ENCODE peak calls at places on chromosomes 4 and X, in eight cellular contexts. X is hepatocyte; L is left ventricle myocardium inferior; I is brain microvascular endothelial cell; U is ovary; Y is CD8-positive, alpha-beta T cell; F is mammary epithelial cell; A is PC-3. T is an unnamed sample. For H3K36me3, the result is how much of the 10 kb centered on the place peaks cover.

GRCh38 chr4:127528302-127528701 is 104.5 kb upstream of the INTU start:
- DNase-seq in X (no peak), L (no peak), I (no peak), U (no peak), Y (no peak), F (no peak), A (no peak), T (no peak)

GRCh38 chrX:95076449-95076848 is 1402.4 kb downstream of the FAM133A start:
- DNase-seq in X (peak), L (no peak), I (peak), U (no peak), Y (no peak), F (peak), A (peak), T (no peak)

GRCh38 chr4:54516556-54517215 is 141.1 kb upstream of the KIT start:
- DNase-seq in X (no peak), L (peak), I (no peak), U (no peak), Y (no peak), F (no peak), A (no peak), T (no peak)

GRCh38 chrX:44474410-44474809 is 68.2 kb downstream of the FUNDC1 start:
- DNase-seq in X (no peak), L (no peak), I (no peak), U (no peak), Y (no peak), F (peak), A (peak), T (no peak)

GRCh38 chrX:132433001-132433400 is 55.8 kb downstream of the MBNL3 start:
- DNase-seq in X (no peak), L (no peak), I (no peak), U (no peak), Y (no peak), F (no peak), A (no peak), T (no peak)

GRCh38 chr4:118817178-118817930 is 18.6 kb downstream of the SEC24D start:
- DNase-seq in X (no peak), L (no peak), I (no peak), U (no peak), Y (no peak), F (no peak), A (no peak), T (no peak)

GRCh38 chrX:135639066-135639815 is 74.2 kb upstream of the CT45A1 start:
- DNase-seq in X (no peak), L (no peak), I (no peak), U (no peak), Y (no peak), F (no peak), A (no peak), T (no peak)

GRCh38 chr4:86092684-86093083 is 267.2 kb downstream of the MAPK10 start:
- DNase-seq in X (no peak), L (no peak), I (peak), U (no peak), Y (no peak), F (peak), A (peak), T (no peak)

GRCh38 chr4:81756973-81757372 is 285.3 kb upstream of the RASGEF1B start:
- DNase-seq in X (no peak), L (no peak), I (no peak), U (no peak), Y (no peak), F (no peak), A (no peak), T (no peak)

GRCh38 chrX:57121162-57121741 is at the start of gene SPIN2B:
- DNase-seq in X (peak), L (peak), I (peak), U (peak), Y (peak), F (peak), A (peak), T (peak)

GRCh38 chrX:119605739-119606507 is at the start of gene NKRF:
- DNase-seq in X (peak), L (peak), I (peak), U (peak), Y (peak), F (peak), A (peak), T (peak)

GRCh38 chr4:130099159-130099558 is 1003.2 kb downstream of the C4orf33 start:
- DNase-seq in X (no peak), L (no peak), I (no peak), U (no peak), Y (no peak), F (no peak), A (no peak), T (no peak)

GRCh38 chr4:70868778-70869177 is 29.1 kb upstream of the GRSF1 start:
- DNase-seq in X (no peak), L (no peak), I (no peak), U (no peak), Y (no peak), F (no peak), A (no peak), T (no peak)

GRCh38 chrX:107542500-107542899 is 85.8 kb upstream of the PRPS1 start:
- DNase-seq in X (peak), L (no peak), I (peak), U (no peak), Y (no peak), F (peak), A (peak), T (no peak)

GRCh38 chr4:138567696-138568095 is 325.5 kb upstream of the SLC7A11 start:
- DNase-seq in X (no peak), L (no peak), I (peak), U (no peak), Y (no peak), F (no peak), A (no peak), T (no peak)

GRCh38 chr4:152970102-152970820 is 34.1 kb downstream of the FHDC1 start:
- DNase-seq in X (no peak), L (no peak), I (no peak), U (no peak), Y (no peak), F (peak), A (peak), T (no peak)

GRCh38 chrX:48919360-48919821 is 567 bp upstream of the PIM2 start:
- DNase-seq in X (no peak), L (no peak), I (no peak), U (peak), Y (peak), F (no peak), A (no peak), T (no peak)

GRCh38 chrX:127570276-127570675 is 481.9 kb downstream of the ACTRT1 start:
- DNase-seq in X (no peak), L (no peak), I (no peak), U (no peak), Y (no peak), F (no peak), A (no peak), T (no peak)

GRCh38 chr4:98976716-98977115 is 18.8 kb upstream of the METAP1 start:
- DNase-seq in X (no peak), L (no peak), I (peak), U (no peak), Y (no peak), F (peak), A (peak), T (no peak)

GRCh38 chr4:76943790-76944189 is 5.8 kb upstream of the SEPTIN11 start:
- DNase-seq in X (no peak), L (no peak), I (no peak), U (no peak), Y (no peak), F (no peak), A (no peak), T (peak)

GRCh38 chr4:42927946-42928345 is 35.4 kb downstream of the GRXCR1 start:
- DNase-seq in X (peak), L (no peak), I (no peak), U (no peak), Y (no peak), F (no peak), A (peak), T (no peak)

GRCh38 chrX:54825716-54826428 is 18.3 kb downstream of the MAGED2 start:
- DNase-seq in X (no peak), L (no peak), I (no peak), U (no peak), Y (no peak), F (peak), A (peak), T (no peak)

GRCh38 chr4:124854968-124855367 is 142.4 kb upstream of the ANKRD50 start:
- DNase-seq in X (no peak), L (no peak), I (peak), U (no peak), Y (no peak), F (peak), A (no peak), T (no peak)

GRCh38 chr4:74845834-74846233 is 51.5 kb upstream of the BTC start:
- DNase-seq in X (no peak), L (no peak), I (no peak), U (no peak), Y (no peak), F (peak), A (no peak), T (no peak)

GRCh38 chrX:37543324-37543723 is 28.1 kb upstream of the LANCL3 start:
- DNase-seq in X (no peak), L (no peak), I (no peak), U (no peak), Y (no peak), F (no peak), A (no peak), T (no peak)

GRCh38 chr4:179225594-179225993 is 1783.4 kb upstream of the AGA start:
- DNase-seq in X (no peak), L (no peak), I (no peak), U (no peak), Y (no peak), F (no peak), A (peak), T (no peak)

GRCh38 chrX:153769865-153770605 is 6.0 kb downstream of the PLXNB3 start:
- DNase-seq in X (no peak), L (no peak), I (no peak), U (peak), Y (no peak), F (no peak), A (no peak), T (peak)

GRCh38 chrX:36431819-36432218 is 512.3 kb downstream of the CFAP47 start:
- DNase-seq in X (peak), L (no peak), I (peak), U (no peak), Y (no peak), F (peak), A (peak), T (no peak)

GRCh38 chrX:133366735-133367134 is 48.6 kb downstream of the GPC4 start:
- DNase-seq in X (no peak), L (no peak), I (no peak), U (no peak), Y (no peak), F (no peak), A (no peak), T (no peak)

GRCh38 chr4:115873048-115873447 is 759.6 kb upstream of the NDST4 start:
- DNase-seq in X (no peak), L (no peak), I (no peak), U (no peak), Y (no peak), F (no peak), A (no peak), T (no peak)

GRCh38 chr4:115866364-115866896 is 753.0 kb upstream of the NDST4 start:
- DNase-seq in X (no peak), L (no peak), I (no peak), U (no peak), Y (no peak), F (no peak), A (no peak), T (no peak)

DNA sequence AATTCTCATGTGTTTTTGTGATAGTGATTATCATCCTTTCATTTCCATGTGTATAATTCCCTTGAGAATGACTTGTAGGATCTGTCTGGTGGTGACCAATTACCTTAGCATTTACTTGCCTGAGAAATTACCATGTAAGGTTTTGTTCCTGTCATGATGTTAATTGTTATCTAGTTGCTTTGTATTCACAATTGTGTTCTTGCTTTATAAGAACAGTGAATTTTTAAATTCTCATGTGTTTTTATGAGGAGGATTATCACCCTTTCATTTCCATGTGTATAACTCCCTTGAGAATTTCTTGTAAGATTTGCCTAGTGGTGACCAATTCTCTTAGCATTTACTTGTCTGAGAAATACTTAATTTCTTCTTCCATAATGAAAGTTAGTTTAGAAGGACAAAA is 758.2 kb upstream of the NDST4 start:
- DNase-seq in X (no peak), L (no peak), I (no peak), U (no peak), Y (no peak), F (no peak), A (no peak), T (no peak)
- H3K36me3 ChIP-seq in X (under half), L (under half), I (under half), U (under half), Y (under half), F (under half), A (under half), T (under half)

DNA sequence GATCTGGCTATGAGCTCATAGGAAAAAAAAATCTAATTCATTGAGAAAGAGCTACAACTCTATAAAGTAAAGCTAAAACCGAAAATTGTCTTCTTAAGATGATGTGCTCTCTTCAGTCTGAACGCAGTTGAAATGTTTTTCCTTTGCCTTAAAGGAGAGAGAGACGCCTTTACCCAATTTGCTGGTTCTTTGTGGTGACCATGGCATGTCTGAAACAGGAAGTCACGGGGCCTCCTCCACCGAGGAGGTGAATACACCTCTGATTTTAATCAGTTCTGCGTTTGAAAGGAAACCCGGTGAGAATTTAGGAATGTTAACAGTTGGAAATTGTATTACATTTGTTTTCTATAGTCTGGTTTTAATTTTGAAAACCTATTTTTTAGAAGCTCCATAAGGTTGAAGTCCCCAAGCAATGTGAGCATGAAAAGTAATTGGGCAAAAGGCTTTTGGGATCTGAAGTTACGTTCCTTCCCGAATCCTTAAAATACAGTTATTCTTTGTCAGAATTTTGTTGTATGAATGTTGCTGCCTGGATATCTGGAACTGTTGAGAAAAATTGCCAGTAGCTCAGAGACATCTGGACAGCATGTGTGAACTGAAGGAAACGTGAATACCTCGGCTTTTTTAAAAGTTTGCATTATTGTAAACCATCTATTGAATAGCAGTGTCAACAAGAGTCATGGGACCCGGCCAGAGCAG is 9.8 kb downstream of the PIGG start:
- DNase-seq in X (no peak), L (no peak), I (no peak), U (no peak), Y (no peak), F (no peak), A (no peak), T (no peak)
- H3K36me3 ChIP-seq in X (under half), L (half or more), I (under half), U (under half), Y (under half), F (under half), A (under half), T (half or more)

GRCh38 chr4:36013206-36013605 is 231.1 kb downstream of the ARAP2 start:
- DNase-seq in X (no peak), L (no peak), I (no peak), U (no peak), Y (no peak), F (no peak), A (no peak), T (no peak)

GRCh38 chr4:36011381-36011780 is 232.9 kb downstream of the ARAP2 start:
- DNase-seq in X (no peak), L (no peak), I (no peak), U (no peak), Y (no peak), F (no peak), A (no peak), T (no peak)

GRCh38 chr4:36006226-36006625 is 238.1 kb downstream of the ARAP2 start:
- DNase-seq in X (no peak), L (no peak), I (no peak), U (no peak), Y (no peak), F (peak), A (peak), T (no peak)

DNA sequence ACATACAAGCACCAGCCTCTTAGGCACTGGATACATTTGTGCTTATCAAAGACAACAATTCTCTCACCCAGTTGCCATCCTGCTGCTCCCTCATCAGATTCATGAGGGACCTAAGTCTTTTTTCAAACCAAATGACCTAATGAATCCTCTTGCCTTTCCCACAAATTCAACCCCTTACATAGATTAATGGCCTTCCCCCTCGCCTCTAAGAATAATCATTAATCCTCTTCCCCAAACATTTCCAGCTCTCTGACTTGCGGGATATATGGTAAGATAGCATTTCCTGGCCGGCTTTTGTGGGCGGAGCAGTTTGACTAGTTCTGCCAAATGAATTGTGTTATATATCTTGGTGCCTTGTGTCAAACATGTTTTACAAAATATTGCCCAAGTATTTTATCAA is 233.8 kb downstream of the ARAP2 start:
- DNase-seq in X (no peak), L (no peak), I (no peak), U (no peak), Y (no peak), F (no peak), A (no peak), T (peak)
- H3K36me3 ChIP-seq in X (under half), L (under half), I (under half), U (under half), Y (under half), F (under half), A (under half), T (under half)

GRCh38 chr4:39452153-39452859 is 6.4 kb downstream of the RPL9 start:
- DNase-seq in X (no peak), L (no peak), I (no peak), U (no peak), Y (no peak), F (no peak), A (no peak), T (no peak)
- H3K36me3 ChIP-seq in X (under half), L (half or more), I (half or more), U (under half), Y (under half), F (half or more), A (half or more), T (half or more)

DNA sequence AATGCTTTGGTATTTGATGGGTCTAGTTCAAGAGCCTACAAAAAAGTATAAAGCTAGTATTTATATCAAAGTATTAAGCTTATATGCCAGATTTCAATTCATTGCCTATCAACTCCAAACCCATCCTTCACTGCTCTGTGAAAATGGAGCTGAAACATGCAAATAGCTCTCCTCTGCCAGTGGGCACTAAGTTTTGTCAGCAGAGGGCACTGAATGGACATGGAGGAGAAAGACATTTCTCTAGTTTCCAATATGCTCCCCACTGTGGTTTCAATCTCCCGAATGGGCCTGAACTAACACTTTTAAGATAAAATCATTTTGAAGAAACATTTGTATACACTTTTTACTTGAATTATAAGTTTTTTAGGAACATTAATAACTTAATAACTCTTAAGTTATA is 12.4 kb downstream of the PPID start:
- DNase-seq in X (no peak), L (no peak), I (no peak), U (no peak), Y (no peak), F (no peak), A (peak), T (no peak)
- H3K36me3 ChIP-seq in X (under half), L (half or more), I (under half), U (under half), Y (under half), F (under half), A (half or more), T (half or more)